ENCODE peak calls at places on chromosomes 7 and 10, in six cellular contexts. X, W, S, F, G and Q are unnamed samples.
A peak's percentile ranks its signal among the peaks of the same experiment; 100 is the strongest.

GRCh38 chr7:132999845-133000244 is 82.0 kb downstream of the CHCHD3 start:
- DNase-seq in X (no peak), W (no peak), S (no peak), F (no peak), G (no peak), Q (no peak)

GRCh38 chr7:130242198-130243014 is 24.3 kb upstream of the CPA2 start:
- DNase-seq in X (peak; percentile 14), W (peak; percentile 68), S (peak; percentile 24), F (peak; percentile 81), G (peak; percentile 17), Q (peak; percentile 24)

GRCh38 chr7:107530749-107531148 is 33.0 kb downstream of the COG5 start:
- DNase-seq in X (no peak), W (no peak), S (no peak), F (no peak), G (no peak), Q (no peak)

GRCh38 chr7:113188396-113188795 is 70.0 kb upstream of the SMIM30 start:
- DNase-seq in X (no peak), W (no peak), S (no peak), F (no peak), G (no peak), Q (no peak)

GRCh38 chr10:93962973-93963372 is 30.8 kb upstream of the PLCE1 start:
- DNase-seq in X (no peak), W (no peak), S (no peak), F (no peak), G (no peak), Q (no peak)

GRCh38 chr10:3761916-3762708 is 22.9 kb downstream of the KLF6 start:
- DNase-seq in X (peak; percentile 73), W (no peak), S (peak; percentile 57), F (no peak), G (no peak), Q (peak; percentile 64)

GRCh38 chr7:120028636-120029035 is 244.3 kb upstream of the KCND2 start:
- DNase-seq in X (no peak), W (no peak), S (no peak), F (no peak), G (no peak), Q (no peak)

GRCh38 chr10:19815478-19816419 is 483 bp upstream of the PLXDC2 start:
- DNase-seq in X (no peak), W (peak; percentile 75), S (no peak), F (peak; percentile 8), G (no peak), Q (no peak)

GRCh38 chr7:49766966-49767365 is 6.5 kb upstream of the VWC2 start:
- DNase-seq in X (no peak), W (no peak), S (no peak), F (no peak), G (peak; percentile 78), Q (no peak)

GRCh38 chr7:100568936-100569844 is 4.5 kb downstream of the SAP25 start:
- DNase-seq in X (peak; percentile 91), W (peak; percentile 79), S (no peak), F (peak; percentile 86), G (no peak), Q (no peak)

GRCh38 chr10:31820096-31820495 is 108.5 kb downstream of the ARHGAP12 start:
- DNase-seq in X (no peak), W (no peak), S (no peak), F (no peak), G (no peak), Q (no peak)

GRCh38 chr10:88989824-88990527 is 622 bp upstream of the FAS start:
- DNase-seq in X (no peak), W (no peak), S (no peak), F (no peak), G (no peak), Q (no peak)

GRCh38 chr10:59550061-59550460 is 159.6 kb downstream of the SLC16A9 start:
- DNase-seq in X (no peak), W (no peak), S (no peak), F (no peak), G (no peak), Q (no peak)

GRCh38 chr7:151884276-151885201 is 7.6 kb upstream of the PRKAG2 start:
- DNase-seq in X (no peak), W (no peak), S (no peak), F (no peak), G (no peak), Q (no peak)

GRCh38 chr7:55476071-55476803 is 96.1 kb downstream of the VOPP1 start:
- DNase-seq in X (no peak), W (no peak), S (no peak), F (no peak), G (no peak), Q (no peak)

GRCh38 chr10:1393481-1393880 is 337.3 kb downstream of the WDR37 start:
- DNase-seq in X (no peak), W (no peak), S (no peak), F (no peak), G (no peak), Q (no peak)

GRCh38 chr10:30160431-30160982 is 101.1 kb upstream of the JCAD start:
- DNase-seq in X (no peak), W (no peak), S (no peak), F (peak; percentile 76), G (no peak), Q (no peak)

GRCh38 chr7:45136106-45137060 is 21.2 kb upstream of the RAMP3 start:
- DNase-seq in X (peak; percentile 67), W (peak; percentile 86), S (peak; percentile 66), F (peak; percentile 86), G (peak; percentile 41), Q (peak; percentile 71)

GRCh38 chr7:134451656-134452055 is 7.2 kb downstream of the AKR1B1 start:
- DNase-seq in X (no peak), W (no peak), S (no peak), F (no peak), G (no peak), Q (no peak)
- H3K27ac ChIP-seq in X (no peak overlapping the region), W (no peak overlapping the region), S (no peak overlapping the region), F (no peak overlapping the region), G (no peak overlapping the region), Q (no peak overlapping the region)

DNA sequence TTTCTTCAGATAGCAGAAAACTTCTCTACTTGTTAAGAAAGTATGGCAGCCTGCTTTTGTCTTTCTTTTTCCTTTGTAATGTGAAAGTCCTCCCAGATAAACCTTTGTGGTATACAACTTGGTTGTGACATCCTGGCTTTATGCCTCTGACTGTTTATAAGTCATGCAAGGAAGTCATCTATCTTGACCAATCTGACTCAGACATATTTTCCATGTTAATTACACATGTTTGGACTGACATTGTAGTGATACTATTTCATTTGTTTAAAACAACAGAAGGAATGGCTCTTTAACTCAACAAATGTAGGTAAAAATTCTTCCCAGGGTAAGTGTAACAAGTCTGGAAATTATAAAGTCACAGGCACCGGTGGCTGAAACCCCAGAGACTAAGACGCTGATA is 341.6 kb upstream of the MEOX2 start:
- DNase-seq in X (no peak), W (no peak), S (no peak), F (no peak), G (no peak), Q (no peak)
- TF ChIP-seq REST in X (no peak), W (no peak), S (no peak), F (no peak), G (no peak), Q (no peak)

GRCh38 chr7:155913311-155913710 is 101.0 kb upstream of the SHH start:
- DNase-seq in X (no peak), W (no peak), S (no peak), F (no peak), G (no peak), Q (no peak)

GRCh38 chr7:155914341-155914740 is 102.1 kb upstream of the SHH start:
- DNase-seq in X (no peak), W (no peak), S (no peak), F (no peak), G (no peak), Q (no peak)

GRCh38 chr7:155913719-155914118 is 101.5 kb upstream of the SHH start:
- DNase-seq in X (no peak), W (no peak), S (no peak), F (no peak), G (no peak), Q (no peak)

GRCh38 chr7:155908385-155908784 is 96.1 kb upstream of the SHH start:
- DNase-seq in X (no peak), W (no peak), S (no peak), F (no peak), G (no peak), Q (no peak)

GRCh38 chr7:155911471-155912105 is 99.3 kb upstream of the SHH start:
- DNase-seq in X (no peak), W (no peak), S (no peak), F (no peak), G (no peak), Q (no peak)
- TF ChIP-seq SIN3A in X (no peak), W (no peak), S (no peak), F (no peak), G (no peak), Q (no peak)

DNA sequence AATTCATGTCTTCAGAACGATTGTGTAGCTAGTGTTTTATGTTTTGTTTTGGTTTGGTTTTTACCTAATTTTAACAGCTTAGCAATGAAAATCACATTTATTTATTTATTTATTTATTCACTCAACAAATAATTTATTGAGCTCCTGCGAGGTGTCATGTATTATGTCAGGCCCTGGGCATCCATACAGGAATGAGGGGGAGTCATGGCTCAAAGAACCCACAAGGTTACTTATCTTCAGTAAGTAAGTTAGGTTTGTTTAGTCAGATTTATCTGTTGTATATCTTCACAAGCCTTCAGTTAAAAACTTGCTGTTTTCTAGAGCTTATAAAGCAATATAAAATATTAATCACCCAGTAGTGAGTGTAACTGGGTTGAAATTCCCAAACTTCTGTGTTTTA is 45.4 kb downstream of the FOXP2 start:
- DNase-seq in X (no peak), W (no peak), S (no peak), F (no peak), G (no peak), Q (no peak)
- H3K27ac ChIP-seq in X (no peak overlapping the region), W (no peak overlapping the region), S (no peak overlapping the region), F (no peak overlapping the region), G (no peak overlapping the region), Q (no peak overlapping the region)

DNA sequence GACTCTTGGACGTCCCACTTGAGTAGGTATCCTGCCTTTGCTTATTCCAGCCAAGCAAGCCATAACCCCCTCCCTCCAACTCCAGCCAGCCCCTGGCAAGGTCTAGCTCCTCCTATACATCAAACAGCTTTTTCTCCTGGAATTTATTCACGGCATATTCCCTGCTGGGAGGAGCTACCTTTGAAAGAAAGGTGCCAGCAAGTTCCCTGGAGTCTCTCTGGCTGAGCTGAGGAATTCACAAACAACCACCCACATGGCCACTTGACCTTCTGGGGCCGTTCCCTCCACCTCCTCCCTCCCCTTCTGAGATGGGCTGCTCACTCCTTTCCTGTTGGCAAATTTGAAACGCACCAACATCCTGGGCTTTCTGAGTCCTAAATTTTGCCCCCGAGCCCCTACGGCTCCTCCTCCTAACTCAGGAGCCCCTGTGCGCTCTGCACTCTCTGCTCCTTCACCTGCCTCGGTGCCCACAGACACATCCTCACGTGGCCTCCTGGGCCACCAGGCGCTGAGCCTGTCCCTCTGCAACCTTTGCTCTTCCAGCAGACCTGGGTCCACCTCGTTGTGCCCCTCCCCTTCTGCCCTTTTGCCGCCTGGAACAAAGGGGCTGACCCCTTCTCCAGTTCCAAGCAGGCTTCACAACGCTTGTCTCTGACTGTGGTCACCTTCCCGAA is 48.0 kb downstream of the HSPA12A start:
- DNase-seq in X (peak; percentile 74), W (no peak), S (no peak), F (no peak), G (no peak), Q (no peak)
- TF ChIP-seq REST in X (no peak), W (no peak), S (no peak), F (no peak), G (no peak), Q (no peak)

GRCh38 chr10:95785942-95786669 is 30.1 kb downstream of the ENTPD1 start:
- DNase-seq in X (no peak), W (no peak), S (no peak), F (no peak), G (peak; percentile 77), Q (no peak)
- TF ChIP-seq SIN3A in X (no peak), W (no peak), S (no peak), F (no peak), G (no peak), Q (no peak)